ENCODE peak calls at places on chromosomes 4 and X, in eight cellular contexts. I is erythroblast; W is stimulated activated CD4-positive, alpha-beta T cell treated with anti-CD3 and anti-CD28 coated beads, Interleukin-15, amount 100 ng/mL, for 1 hour; L is iPS DF 19.7; V is T-helper 1 cell; M is HepG2; Z is activated CD4-positive, alpha-beta T cell treated with anti-CD3 and anti-CD28 coated beads for 48 hours; X is OCI-LY7. S is an unnamed sample.

GRCh38 chrX:78029663-78030062 is 60.2 kb upstream of the PGAM4 start:
- DNase-seq in W (no peak), I (peak; percentile 59), X (peak; percentile 45), V (no peak), M (peak; percentile 11), Z (peak; percentile 9), L (no peak), S (peak; percentile 1)

GRCh38 chrX:136417806-136418205 is 69.9 kb upstream of the BRS3 start:
- DNase-seq in M (no peak), Z (no peak), V (no peak), X (no peak), W (no peak), I (no peak), L (no peak), S (no peak)

GRCh38 chrX:36957425-36958328 is 50.5 kb upstream of the FAM47C start:
- DNase-seq in M (no peak), W (no peak), L (no peak), Z (peak; percentile 1), V (no peak), I (no peak), X (no peak), S (no peak)

GRCh38 chr4:83866821-83867220 is 330.9 kb downstream of the GPAT3 start:
- DNase-seq in I (no peak), L (no peak), X (no peak), M (no peak), W (no peak), V (no peak), Z (no peak), S (no peak)

GRCh38 chr4:124334119-124334518 is 378.4 kb downstream of the ANKRD50 start:
- DNase-seq in X (peak; percentile 17), V (no peak), I (peak; percentile 42), L (peak; percentile 30), M (peak; percentile 24), W (no peak), Z (no peak), S (peak; percentile 89)

GRCh38 chrX:1465261-1466231 is 12.8 kb upstream of the ASMTL start:
- DNase-seq in L (no peak), V (no peak), W (peak; percentile 1), X (no peak), M (no peak), I (no peak), Z (peak; percentile 1), S (no peak)

GRCh38 chr4:184476660-184477059 is 2.3 kb upstream of the IRF2 start:
- DNase-seq in X (peak; percentile 50), W (no peak), Z (peak; percentile 52), V (peak; percentile 12), L (no peak), I (peak; percentile 26), M (no peak), S (no peak)

GRCh38 chr4:126790633-126791032 is 842.1 kb upstream of the INTU start:
- DNase-seq in M (no peak), L (no peak), W (no peak), V (no peak), X (no peak), I (no peak), Z (no peak), S (peak; percentile 24)

GRCh38 chrX:46015653-46016052 is 529.6 kb downstream of the ZNF674 start:
- DNase-seq in Z (no peak), M (no peak), W (no peak), L (no peak), V (no peak), X (no peak), I (no peak), S (no peak)

S was measured in fibroblast of gingiva.